ENCODE peak calls at places on chromosomes 4 and X, in four cellular contexts. L, A, E and P are unnamed samples.

GRCh38 chr4:109434007-109434792 is 585 bp downstream of the SEC24B start:
- DNase-seq in A (peak), E (peak), L (no peak), P (peak)

GRCh38 chr4:172851534-172851933 is 317.1 kb upstream of the GALNT7 start:
- DNase-seq in L (no peak), A (no peak), E (no peak), P (no peak)

GRCh38 chr4:77126844-77127614 is 30.0 kb upstream of the CCNG2 start:
- DNase-seq in A (no peak), L (no peak), E (no peak), P (no peak)

GRCh38 chr4:89308161-89308500 is 531 bp upstream of the GPRIN3 start:
- DNase-seq in E (no peak), A (no peak), L (no peak), P (no peak)

GRCh38 chr4:159010563-159011260 is 92.2 kb upstream of the RAPGEF2 start:
- DNase-seq in E (peak), L (no peak), A (no peak), P (no peak)

GRCh38 chr4:150082241-150082640 is 4.0 kb downstream of the DCLK2 start:
- DNase-seq in E (no peak), L (peak), A (no peak), P (no peak)

GRCh38 chr4:158071931-158072330 is 100.9 kb downstream of the GASK1B start:
- DNase-seq in L (no peak), A (no peak), E (no peak), P (no peak)

GRCh38 chr4:92100980-92101379 is 202.8 kb upstream of the GRID2 start:
- DNase-seq in L (no peak), E (no peak), A (no peak), P (no peak)

GRCh38 chr4:14334166-14334565 is 668.1 kb upstream of the CPEB2 start:
- DNase-seq in L (no peak), A (no peak), E (no peak), P (no peak)

GRCh38 chr4:164359881-164360280 is 394.1 kb upstream of the SMIM31 start:
- DNase-seq in L (no peak), E (no peak), A (no peak), P (no peak)

GRCh38 chr4:158811704-158812103 is 42.9 kb downstream of the FNIP2 start:
- DNase-seq in A (peak), E (no peak), L (no peak), P (no peak)

GRCh38 chr4:120692964-120693363 is 229.6 kb downstream of the PRDM5 start:
- DNase-seq in A (no peak), L (no peak), E (peak), P (no peak)

GRCh38 chr4:122099896-122100295 is 52.2 kb upstream of the BLTP1 start:
- DNase-seq in E (no peak), L (no peak), A (no peak), P (no peak)

DNA sequence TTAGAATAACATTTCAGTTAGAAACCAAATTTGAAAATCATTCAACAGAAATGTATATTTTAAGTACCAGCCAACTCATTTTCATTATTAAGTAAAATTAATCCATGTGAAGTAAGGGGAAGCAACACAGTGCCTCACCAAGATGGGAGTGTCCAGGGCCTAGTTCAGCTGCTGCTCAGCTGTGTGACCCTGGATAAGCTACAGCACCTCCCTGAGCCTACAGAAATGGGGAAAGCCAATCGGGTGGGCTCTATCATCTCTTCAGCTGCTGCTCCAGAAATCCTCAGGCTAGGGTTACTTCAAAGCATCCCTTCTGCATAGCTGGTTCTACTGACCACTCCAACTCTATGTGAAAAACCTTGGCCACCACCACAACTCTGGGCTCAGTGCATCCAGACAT is 18.7 kb downstream of the DCHS2 start:
- DNase-seq in E (no peak), A (peak), L (no peak), P (no peak)
- TF ChIP-seq BHLHE40 in E (no peak), A (no peak), L (no peak), P (no peak)

GRCh38 chr4:102285831-102286230 is 59.5 kb downstream of the SLC39A8 start:
- DNase-seq in E (no peak), A (no peak), L (no peak), P (no peak)

GRCh38 chr4:102281171-102281842 is 64.0 kb downstream of the SLC39A8 start:
- DNase-seq in L (no peak), A (no peak), E (no peak), P (no peak)
- TF ChIP-seq FOXK2 in L (no peak), A (no peak), E (no peak), P (no peak)

GRCh38 chr4:188781655-188782054 is 642.4 kb downstream of the TRIML1 start:
- DNase-seq in E (peak), L (no peak), A (no peak), P (peak)
- TF ChIP-seq TARDBP in E (no peak), L (no peak), A (no peak), P (no peak)

GRCh38 chrX:103063918-103064434 is at the start of gene BEX1:
- DNase-seq in L (no peak), E (peak), A (no peak), P (no peak)

GRCh38 chrX:103061486-103061885 is 2.5 kb downstream of the BEX1 start:
- DNase-seq in E (peak), A (no peak), L (no peak), P (no peak)

GRCh38 chrX:103063191-103063845 is 653 bp downstream of the BEX1 start:
- DNase-seq in L (no peak), E (peak), A (peak), P (no peak)

GRCh38 chrX:103066606-103067005 is 2.6 kb upstream of the BEX1 start:
- DNase-seq in A (no peak), L (no peak), E (no peak), P (no peak)
- TF ChIP-seq BHLHE40 in A (no peak), L (no peak), E (no peak), P (no peak)

GRCh38 chr4:20391224-20391623 is 139.5 kb downstream of the SLIT2 start:
- DNase-seq in A (no peak), E (no peak), L (no peak), P (no peak)
- TF ChIP-seq FOXK2 in A (no peak), E (no peak), L (no peak), P (no peak)

DNA sequence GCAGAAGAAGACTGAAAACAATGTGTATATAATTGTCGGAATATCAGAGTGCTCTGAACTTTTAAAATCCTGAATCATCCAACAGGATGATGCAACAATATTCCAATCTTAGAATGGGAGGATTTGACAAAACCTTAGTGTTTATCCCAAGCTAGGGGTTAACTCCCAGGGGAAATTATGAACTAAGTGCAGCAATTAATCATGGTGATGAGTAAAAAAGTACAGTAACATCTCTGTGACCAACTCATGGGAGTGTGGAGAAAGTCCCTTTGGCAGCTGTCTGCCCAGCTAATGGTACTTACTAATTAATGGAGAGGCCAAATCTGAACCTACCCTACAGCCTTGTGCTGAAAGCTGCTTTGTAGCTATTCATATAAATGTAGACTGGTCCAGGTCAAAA is 257.6 kb upstream of the DDX53 start:
- DNase-seq in L (no peak), A (no peak), E (no peak), P (no peak)
- TF ChIP-seq TARDBP in L (no peak), A (no peak), E (no peak), P (no peak)

GRCh38 chrX:143615851-143616250 is 20.1 kb downstream of the SLITRK4 start:
- DNase-seq in A (no peak), L (no peak), E (no peak), P (no peak)
- TF ChIP-seq BHLHE40 in A (no peak), L (no peak), E (no peak), P (no peak)

GRCh38 chr4:7909463-7909862 is 30.2 kb downstream of the AFAP1 start:
- DNase-seq in E (peak), A (no peak), L (no peak), P (no peak)
- TF ChIP-seq FOXK2 in E (no peak), A (no peak), L (no peak), P (no peak)